ENCODE peak calls at places on chromosomes 16 and 17, in four cellular contexts. G, O, C and R are unnamed samples.
A peak's percentile ranks its signal among the peaks of the same experiment; 100 is the strongest.

GRCh38 chr16:2904100-2904921 is 7.4 kb upstream of the FLYWCH1 start:
- DNase-seq in G (peak; percentile 74), O (peak; percentile 80), C (peak; percentile 88), R (peak; percentile 86)

GRCh38 chr17:1231456-1231855 is 38.8 kb upstream of the BHLHA9 start:
- DNase-seq in G (no peak), O (no peak), C (no peak), R (peak; percentile 64)

GRCh38 chr17:40564883-40565744 is at the start of gene CCR7:
- DNase-seq in G (peak; percentile 88), O (no peak), C (no peak), R (no peak)

GRCh38 chr17:57459286-57459915 is 203.1 kb downstream of the MSI2 start:
- DNase-seq in G (no peak), O (peak; percentile 80), C (no peak), R (no peak)

GRCh38 chr17:74024871-74025531 is 178.5 kb upstream of the RPL38 start:
- DNase-seq in G (no peak), O (no peak), C (no peak), R (peak; percentile 44)

GRCh38 chr17:78338860-78339259 is 21.0 kb downstream of the SOCS3 start:
- DNase-seq in G (no peak), O (peak; percentile 96), C (peak; percentile 53), R (peak; percentile 94)

GRCh38 chr16:24069036-24069590 is 187.0 kb upstream of the CACNG3 start:
- DNase-seq in G (no peak), O (no peak), C (no peak), R (no peak)

GRCh38 chr17:40949406-40949805 is 12.0 kb upstream of the KRT23 start:
- DNase-seq in G (no peak), O (no peak), C (no peak), R (peak; percentile 83)

GRCh38 chr17:66636111-66636510 is 198.8 kb upstream of the CACNG5 start:
- DNase-seq in G (no peak), O (no peak), C (no peak), R (no peak)

GRCh38 chr16:66028505-66029216 is 337.8 kb upstream of the CDH5 start:
- DNase-seq in G (no peak), O (peak; percentile 51), C (no peak), R (no peak)

GRCh38 chr17:40281663-40282062 is 6.0 kb upstream of the CDC6 start:
- DNase-seq in G (no peak), O (no peak), C (no peak), R (no peak)

GRCh38 chr17:64185101-64185500 is 55.2 kb upstream of the ERN1 start:
- DNase-seq in G (no peak), O (no peak), C (no peak), R (no peak)

GRCh38 chr16:49756971-49757743 is 98.8 kb downstream of the ZNF423 start:
- DNase-seq in G (no peak), O (peak; percentile 4), C (no peak), R (no peak)

GRCh38 chr17:56125830-56126819 is 27.1 kb upstream of the ANKFN1 start:
- DNase-seq in G (no peak), O (peak; percentile 39), C (peak; percentile 20), R (peak; percentile 58)

GRCh38 chr16:57903656-57904055 is 67.3 kb downstream of the CNGB1 start:
- DNase-seq in G (no peak), O (no peak), C (peak; percentile 17), R (peak; percentile 23)

GRCh38 chr17:79933863-79934652 is 94.8 kb upstream of the CBX4 start:
- DNase-seq in G (no peak), O (peak; percentile 73), C (peak; percentile 56), R (peak; percentile 82)

GRCh38 chr16:12651765-12652531 is 151.7 kb downstream of the CPPED1 start:
- DNase-seq in G (no peak), O (no peak), C (no peak), R (peak; percentile 11)

GRCh38 chr16:26863971-26864370 is 202.8 kb upstream of the C16orf82 start:
- DNase-seq in G (no peak), O (no peak), C (no peak), R (no peak)

GRCh38 chr17:77728022-77728671 is 230.4 kb upstream of the TNRC6C start:
- DNase-seq in G (no peak), O (peak; percentile 45), C (peak; percentile 18), R (no peak)

GRCh38 chr17:73720187-73720834 is 76.1 kb upstream of the SDK2 start:
- DNase-seq in G (no peak), O (no peak), C (no peak), R (no peak)

GRCh38 chr17:41121742-41122141 is 2.2 kb downstream of the KRTAP4-12 start:
- DNase-seq in G (no peak), O (no peak), C (no peak), R (no peak)

GRCh38 chr17:67544364-67544763 is 167.3 kb downstream of the PITPNC1 start:
- DNase-seq in G (no peak), O (no peak), C (peak; percentile 21), R (no peak)

GRCh38 chr17:55964191-55964590 is 189.1 kb upstream of the ANKFN1 start:
- DNase-seq in G (no peak), O (no peak), C (no peak), R (no peak)

GRCh38 chr16:27330542-27330941 is 16.8 kb downstream of the IL4R start:
- DNase-seq in G (no peak), O (no peak), C (peak; percentile 17), R (no peak)

GRCh38 chr17:12358477-12358876 is 307.2 kb upstream of the MYOCD start:
- DNase-seq in G (no peak), O (no peak), C (no peak), R (no peak)

GRCh38 chr16:85357323-85357722 is 245.1 kb upstream of the CIBAR2 start:
- DNase-seq in G (no peak), O (no peak), C (no peak), R (no peak)

GRCh38 chr16:15856901-15857778 is at the start of gene MYH11:
- DNase-seq in G (no peak), O (no peak), C (no peak), R (no peak)

GRCh38 chr16:56988948-56989945 is at the start of gene NLRC5:
- DNase-seq in G (peak; percentile 89), O (peak; percentile 63), C (peak; percentile 88), R (peak; percentile 93)

GRCh38 chr17:66817750-66818149 is 17.2 kb upstream of the CACNG5 start:
- DNase-seq in G (no peak), O (no peak), C (no peak), R (no peak)

GRCh38 chr16:75000481-75001081 is 1.8 kb downstream of the ZNRF1 start:
- DNase-seq in G (no peak), O (peak; percentile 30), C (no peak), R (no peak)

GRCh38 chr16:35732046-35732810 is 2272.8 kb downstream of the TP53TG3F start:
- DNase-seq in G (no peak), O (no peak), C (no peak), R (no peak)
- H3K9me3 ChIP-seq in G (no peaks in the 10 kb centered on the region), O (no peaks in the 10 kb centered on the region), C (no peaks in the 10 kb centered on the region), R (no peaks in the 10 kb centered on the region)

GRCh38 chr17:49715221-49715620 is 7.5 kb upstream of the SLC35B1 start:
- DNase-seq in G (peak; percentile 44), O (no peak), C (no peak), R (no peak)

GRCh38 chr17:49716952-49717351 is 9.2 kb upstream of the SLC35B1 start:
- DNase-seq in G (no peak), O (no peak), C (no peak), R (no peak)

GRCh38 chr17:49722066-49722465 is 14.3 kb upstream of the SLC35B1 start:
- DNase-seq in G (no peak), O (no peak), C (no peak), R (no peak)

GRCh38 chr17:49715717-49716279 is 8.0 kb upstream of the SLC35B1 start:
- DNase-seq in G (peak; percentile 42), O (no peak), C (peak; percentile 34), R (no peak)

DNA sequence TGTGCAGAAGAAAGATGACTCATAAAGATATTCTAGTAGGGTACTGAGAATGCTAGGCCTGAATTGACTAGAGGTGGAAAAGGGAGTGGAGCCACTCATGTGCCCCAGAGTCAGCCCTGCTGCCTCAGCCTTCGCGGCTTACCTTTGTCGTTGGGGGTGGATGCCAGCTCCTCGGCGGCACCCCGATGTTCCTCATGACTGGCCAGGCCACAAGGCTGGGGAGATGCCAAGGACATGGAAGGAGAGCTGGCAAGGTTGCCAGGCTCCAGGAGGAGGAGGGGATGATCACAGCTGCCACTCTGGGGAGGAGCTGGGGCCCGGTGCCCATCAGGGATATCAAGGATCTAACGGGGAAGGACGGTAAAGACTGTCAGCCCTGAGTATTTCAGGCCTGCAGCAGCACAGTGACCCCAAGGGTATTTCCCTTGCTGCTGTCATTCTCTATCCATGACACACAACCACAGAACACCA is 9.6 kb upstream of the SLC35B1 start:
- DNase-seq in G (no peak), O (no peak), C (peak; percentile 64), R (no peak)
- H3K36me3 ChIP-seq in G (peaks cover 56% of the 10 kb centered on the region), O (no peaks in the 10 kb centered on the region), C (no peaks in the 10 kb centered on the region), R (peaks cover 10% of the 10 kb centered on the region)

DNA sequence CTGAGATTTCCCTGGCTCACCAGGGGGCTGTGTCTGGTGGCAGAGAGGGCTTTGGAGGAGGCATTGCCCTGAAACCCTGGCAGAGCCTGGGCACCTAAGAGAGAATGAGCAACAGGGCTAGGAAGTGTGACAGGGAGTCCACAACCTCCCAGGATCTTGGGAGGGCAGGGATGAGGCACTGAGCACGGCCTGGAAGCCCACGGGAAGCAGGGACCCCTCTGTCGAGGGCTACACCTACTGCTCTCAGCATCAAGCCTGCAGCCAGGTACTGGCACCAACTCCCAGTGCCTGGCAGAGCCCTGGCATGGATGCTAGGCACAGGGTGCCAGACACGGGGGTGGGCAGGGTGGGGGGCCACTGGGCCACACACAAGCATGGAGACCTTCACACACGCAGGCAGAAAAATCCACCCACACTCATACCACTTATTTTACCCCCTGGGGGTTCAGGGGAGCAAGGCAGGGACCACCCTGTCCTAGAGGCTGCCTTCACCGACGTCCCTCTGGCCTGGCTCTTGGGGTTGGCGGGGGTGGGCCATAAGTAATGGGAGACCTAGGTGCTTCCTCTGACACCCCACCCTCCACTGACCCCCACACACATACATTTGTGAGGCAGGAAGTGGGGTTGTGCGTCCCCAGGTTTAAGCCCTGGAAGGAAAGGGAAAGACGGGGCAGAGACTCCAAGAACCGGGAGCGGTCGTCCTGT is 970 bp upstream of the HSD11B2 start:
- DNase-seq in G (no peak), O (no peak), C (no peak), R (no peak)
- H3K27ac ChIP-seq in G (no peak overlapping the region), O (no peak overlapping the region), C (peak overlapping the region; percentile 87), R (peak overlapping the region; percentile 97)

DNA sequence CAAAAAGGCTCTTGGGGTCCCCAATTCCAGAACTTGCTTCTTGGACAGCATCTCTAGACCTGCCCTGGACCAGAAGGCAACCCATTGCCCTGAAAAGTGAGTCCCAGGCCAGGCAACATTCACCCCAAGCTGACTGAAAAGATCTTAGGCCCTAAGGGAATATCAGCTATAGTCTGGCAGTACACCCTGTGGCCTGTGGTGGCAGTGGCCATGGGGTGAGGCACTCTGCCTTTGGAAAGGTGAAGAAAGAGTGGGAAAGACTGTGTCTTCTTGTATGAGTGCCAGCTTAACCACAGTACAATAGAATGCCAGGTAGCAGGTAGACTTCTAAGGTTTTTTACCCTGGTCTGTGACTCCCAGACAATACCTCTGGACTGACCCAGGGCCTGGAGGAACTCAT is 564.5 kb downstream of the CDH8 start:
- DNase-seq in G (no peak), O (no peak), C (no peak), R (no peak)
- H3K9me3 ChIP-seq in G (no peaks in the 10 kb centered on the region), O (no peaks in the 10 kb centered on the region), C (no peaks in the 10 kb centered on the region), R (peaks cover 4% of the 10 kb centered on the region)